ENCODE peak calls at places on chromosomes 4 and X, in five cellular contexts. A is AG10803, Y is GM23248, F is fibroblast of lung, L is AG04449. B is an unnamed sample.

GRCh38 chrX:72409993-72410392 is 104.3 kb upstream of the CITED1 start:
- DNase-seq in A (no peak), Y (no peak), F (no peak), L (no peak), B (no peak)

GRCh38 chrX:134547047-134547679 is 87.2 kb downstream of the HPRT1 start:
- DNase-seq in A (peak), Y (peak), F (peak), L (no peak), B (no peak)

GRCh38 chr4:101954975-101955678 is 164.6 kb downstream of the BANK1 start:
- DNase-seq in A (no peak), Y (no peak), F (no peak), L (no peak), B (no peak)

GRCh38 chr4:88106205-88106604 is 52.2 kb downstream of the ABCG2 start:
- DNase-seq in A (no peak), Y (peak), F (peak), L (no peak), B (no peak)

GRCh38 chrX:129665916-129666644 is 11.3 kb upstream of the APLN start:
- DNase-seq in A (peak), Y (peak), F (peak), L (peak), B (peak)

GRCh38 chr4:168540086-168540864 is 43.4 kb downstream of the PALLD start:
- DNase-seq in A (peak), Y (peak), F (no peak), L (peak), B (no peak)

GRCh38 chr4:155787113-155787710 is 28.4 kb downstream of the GUCY1B1 start:
- DNase-seq in A (peak), Y (peak), F (peak), L (no peak), B (peak)

GRCh38 chr4:38663021-38663800 is 788 bp upstream of the KLF3 start:
- DNase-seq in A (peak), Y (peak), F (peak), L (no peak), B (no peak)

GRCh38 chr4:74059161-74059829 is 20.8 kb upstream of the CXCL3 start:
- DNase-seq in A (no peak), Y (no peak), F (no peak), L (no peak), B (no peak)

GRCh38 chrX:1529756-1530155 is 7.2 kb downstream of the P2RY8 start:
- DNase-seq in A (no peak), Y (no peak), F (no peak), L (no peak), B (no peak)

GRCh38 chr4:180664766-180665368 is 1578.3 kb upstream of the TENM3 start:
- DNase-seq in A (peak), Y (peak), F (peak), L (peak), B (peak)

GRCh38 chrX:128781506-128781905 is 729.3 kb upstream of the ACTRT1 start:
- DNase-seq in A (no peak), Y (no peak), F (no peak), L (no peak), B (no peak)

GRCh38 chr4:142563682-142564291 is 282.3 kb downstream of the INPP4B start:
- DNase-seq in A (no peak), Y (peak), F (peak), L (no peak), B (no peak)

GRCh38 chr4:82430193-82431025 is at the start of the genes ENOPH1 and HNRNPDL:
- DNase-seq in A (peak), Y (peak), F (peak), L (peak), B (peak)

DNA sequence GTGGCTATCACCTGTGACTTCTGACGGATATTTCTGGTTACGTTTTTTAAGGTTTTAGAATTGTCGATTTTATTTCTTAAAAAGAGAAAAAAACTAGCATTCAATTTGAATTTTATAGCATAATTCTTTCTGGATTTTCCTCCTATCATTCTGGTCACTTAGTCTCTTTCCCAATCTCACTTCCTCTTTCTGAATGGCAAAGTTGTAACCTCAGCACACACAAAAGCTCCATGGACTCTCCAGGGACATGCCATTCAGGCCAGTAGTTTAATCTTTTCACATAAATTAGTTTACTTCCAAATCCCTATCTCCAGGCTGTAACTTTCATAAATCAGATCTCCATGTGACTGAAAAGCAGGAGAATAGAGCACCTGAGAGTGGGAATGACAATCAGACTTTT is 110.7 kb downstream of the ARAP2 start:
- DNase-seq in A (no peak), Y (no peak), F (no peak), L (no peak), B (no peak)
- H3K4me3 ChIP-seq in A (no peak), Y (no peak), F (no peak), L (no peak), B (no peak)

DNA sequence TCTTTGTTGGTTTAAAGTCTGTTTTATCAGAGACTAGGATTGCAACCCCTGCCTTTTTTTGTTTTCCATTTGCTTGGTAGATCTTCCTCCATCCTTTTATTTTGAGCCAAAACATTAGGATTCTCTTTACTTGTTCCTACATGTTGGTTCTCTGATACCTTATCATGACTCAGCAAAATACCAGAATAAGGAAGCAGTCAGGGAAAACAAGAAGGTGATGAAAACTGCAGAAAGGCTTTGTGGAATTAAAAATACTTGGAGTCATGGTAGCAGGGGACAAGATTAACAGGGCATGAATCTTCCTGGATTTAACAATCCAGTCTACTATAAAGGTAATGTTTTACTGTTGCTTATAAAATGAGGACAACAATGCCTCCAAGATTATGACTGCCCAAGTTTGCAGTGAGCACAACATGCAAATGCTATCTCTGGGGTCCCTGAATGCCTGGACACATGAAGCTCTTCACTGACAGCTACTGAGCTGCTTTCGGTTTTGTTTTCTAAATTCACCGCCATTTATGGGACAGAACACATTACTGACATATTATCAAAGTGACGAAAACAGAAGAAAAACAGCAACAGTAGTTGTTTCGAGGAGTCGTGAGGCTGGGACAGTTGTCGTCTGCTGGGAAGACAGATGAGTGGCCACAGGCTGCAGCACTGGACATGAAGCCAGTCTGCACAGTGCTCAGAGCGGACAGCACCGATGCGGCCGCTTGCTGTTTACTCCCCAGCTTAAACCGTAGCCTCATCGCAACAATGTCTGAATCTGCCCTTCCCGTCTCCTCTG is 174.5 kb upstream of the DKK2 start:
- DNase-seq in A (peak), Y (peak), F (peak), L (no peak), B (no peak)
- H3K4me3 ChIP-seq in A (peak), Y (no peak), F (peak), L (no peak), B (peak)

GRCh38 chrX:12974217-12974796 is 603 bp upstream of the TMSB4X start:
- DNase-seq in A (peak), Y (peak), F (peak), L (no peak), B (no peak)

GRCh38 chrX:12975999-12976558 is 1.2 kb downstream of the TMSB4X start:
- DNase-seq in A (peak), Y (peak), F (peak), L (no peak), B (no peak)

GRCh38 chrX:12973561-12974216 is 1.2 kb upstream of the TMSB4X start:
- DNase-seq in A (no peak), Y (no peak), F (no peak), L (no peak), B (no peak)

GRCh38 chrX:12975670-12975965 is 708 bp downstream of the TMSB4X start:
- DNase-seq in A (no peak), Y (no peak), F (no peak), L (no peak), B (no peak)

DNA sequence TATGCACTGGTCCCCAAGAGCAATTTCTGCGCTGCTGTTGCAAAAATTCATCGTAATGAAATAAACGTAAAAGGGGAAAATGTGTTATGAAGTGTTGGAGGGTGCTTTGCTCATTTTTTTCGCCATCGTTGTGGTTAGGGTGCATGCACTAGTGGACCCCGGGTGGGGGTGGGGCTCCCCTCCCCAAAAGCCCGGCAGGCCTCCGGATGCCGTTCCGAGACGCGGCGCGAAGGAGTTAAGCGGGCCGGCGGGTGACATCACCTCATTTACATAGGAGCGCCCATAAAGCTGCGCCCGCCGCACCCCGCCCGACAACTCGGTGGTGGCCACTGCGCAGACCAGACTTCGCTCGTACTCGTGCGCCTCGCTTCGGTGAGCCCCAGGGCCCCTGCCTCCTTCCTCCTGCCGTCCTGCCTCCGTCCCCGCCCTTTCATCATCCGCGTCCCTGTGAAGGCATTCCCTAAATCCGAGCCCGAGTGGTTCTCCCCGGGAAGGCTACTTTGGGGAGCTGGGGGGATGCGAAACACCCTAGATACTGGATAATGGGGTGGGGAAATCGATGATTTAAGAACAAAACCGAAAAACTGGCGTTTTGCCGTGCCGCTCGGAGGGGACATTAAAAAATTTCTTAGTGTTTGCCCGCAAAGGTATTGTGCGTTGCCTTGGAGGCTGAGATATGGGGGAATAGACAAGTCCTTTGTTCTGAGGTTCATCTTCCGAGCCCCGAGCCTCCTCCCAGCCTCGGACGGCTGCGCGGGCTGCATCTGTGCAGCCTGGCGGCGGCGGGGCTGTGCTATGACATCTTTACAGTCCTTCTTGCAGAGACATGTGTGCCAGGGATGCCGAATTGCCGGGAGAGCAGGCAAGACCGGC is at the start of gene TMSB4X:
- DNase-seq in A (peak), Y (peak), F (peak), L (no peak), B (no peak)
- H3K4me3 ChIP-seq in A (peak), Y (peak), F (peak), L (peak), B (peak)

GRCh38 chr4:2793920-2794706 is 1.2 kb downstream of the SH3BP2 start:
- DNase-seq in A (peak), Y (peak), F (peak), L (no peak), B (no peak)
- H3K4me3 ChIP-seq in A (peak), Y (peak), F (peak), L (peak), B (peak)